ENCODE peak calls at places on chromosomes 1 and 21, in six cellular contexts. One of them, this sample, is unnamed.

GRCh38 chr1:5245348-5245747 is 590.9 kb downstream of the AJAP1 start:
- DNase-seq in breast epithelium: no peak
- DNase-seq in tibial artery: no peak
- DNase-seq in AG04450: no peak
- DNase-seq in body of pancreas: no peak
- DNase-seq in psoas muscle: no peak
- DNase-seq in this sample: no peak

GRCh38 chr21:32826317-32827167 is 55.0 kb upstream of the PAXBP1 start:
- DNase-seq in breast epithelium: no peak
- DNase-seq in tibial artery: no peak
- DNase-seq in AG04450: peak
- DNase-seq in body of pancreas: peak
- DNase-seq in psoas muscle: no peak
- DNase-seq in this sample: no peak

GRCh38 chr1:59520759-59521442 is 224.0 kb downstream of the FGGY start:
- DNase-seq in breast epithelium: no peak
- DNase-seq in tibial artery: peak
- DNase-seq in AG04450: peak
- DNase-seq in body of pancreas: no peak
- DNase-seq in psoas muscle: no peak
- DNase-seq in this sample: peak

GRCh38 chr1:91732291-91732953 is 153.5 kb downstream of the TGFBR3 start:
- DNase-seq in breast epithelium: peak
- DNase-seq in tibial artery: no peak
- DNase-seq in AG04450: peak
- DNase-seq in body of pancreas: no peak
- DNase-seq in psoas muscle: peak
- DNase-seq in this sample: peak

GRCh38 chr21:46667191-46667734 is 31.8 kb downstream of the PRMT2 start:
- DNase-seq in breast epithelium: no peak
- DNase-seq in tibial artery: no peak
- DNase-seq in AG04450: no peak
- DNase-seq in body of pancreas: no peak
- DNase-seq in psoas muscle: peak
- DNase-seq in this sample: no peak

GRCh38 chr1:230878584-230878975 is 10.3 kb upstream of the C1orf198 start:
- DNase-seq in breast epithelium: peak
- DNase-seq in tibial artery: peak
- DNase-seq in AG04450: peak
- DNase-seq in body of pancreas: peak
- DNase-seq in psoas muscle: peak
- DNase-seq in this sample: no peak

GRCh38 chr1:239676522-239677273 is 290.3 kb downstream of the CHRM3 start:
- DNase-seq in breast epithelium: no peak
- DNase-seq in tibial artery: no peak
- DNase-seq in AG04450: no peak
- DNase-seq in body of pancreas: no peak
- DNase-seq in psoas muscle: no peak
- DNase-seq in this sample: no peak

GRCh38 chr21:28590026-28590425 is 402.7 kb downstream of the LTN1 start:
- DNase-seq in breast epithelium: no peak
- DNase-seq in tibial artery: no peak
- DNase-seq in AG04450: no peak
- DNase-seq in body of pancreas: no peak
- DNase-seq in psoas muscle: no peak
- DNase-seq in this sample: no peak

GRCh38 chr1:2612591-2613365 is 20.0 kb downstream of the MMEL1 start:
- DNase-seq in breast epithelium: no peak
- DNase-seq in tibial artery: no peak
- DNase-seq in AG04450: no peak
- DNase-seq in body of pancreas: no peak
- DNase-seq in psoas muscle: no peak
- DNase-seq in this sample: no peak

GRCh38 chr21:25831300-25831699 is 96.5 kb downstream of the GABPA start:
- DNase-seq in breast epithelium: no peak
- DNase-seq in tibial artery: no peak
- DNase-seq in AG04450: no peak
- DNase-seq in body of pancreas: no peak
- DNase-seq in psoas muscle: no peak
- DNase-seq in this sample: no peak

DNA sequence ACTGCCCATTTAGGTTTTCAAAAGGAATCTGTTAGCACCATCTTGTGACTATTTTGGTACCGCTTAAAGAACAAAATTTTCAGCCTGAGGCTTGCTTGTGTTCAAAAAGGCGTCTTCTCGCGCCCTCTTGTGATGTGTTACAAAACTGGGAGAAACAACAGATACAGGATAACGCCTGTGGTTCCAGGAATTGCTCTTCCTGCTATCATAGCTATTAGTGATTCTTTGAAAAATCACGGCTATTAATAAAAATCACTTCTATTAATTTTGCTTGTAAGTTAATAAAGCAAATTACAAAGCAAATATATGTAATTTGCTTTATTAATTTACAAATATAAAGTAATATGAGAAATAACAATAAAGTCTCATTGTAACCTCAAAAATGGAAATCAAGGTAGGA is 82.2 kb upstream of the ABCD3 start:
- DNase-seq in breast epithelium: peak
- DNase-seq in tibial artery: peak
- DNase-seq in AG04450: peak
- DNase-seq in body of pancreas: peak
- DNase-seq in psoas muscle: peak
- DNase-seq in this sample: no peak
- H3K4me3 ChIP-seq in breast epithelium: no peak
- H3K4me3 ChIP-seq in tibial artery: no peak
- H3K4me3 ChIP-seq in AG04450: no peak
- H3K4me3 ChIP-seq in body of pancreas: no peak
- H3K4me3 ChIP-seq in psoas muscle: no peak
- H3K4me3 ChIP-seq in this sample: no peak

GRCh38 chr1:107510347-107510746 is 369.5 kb downstream of the NTNG1 start:
- DNase-seq in breast epithelium: no peak
- DNase-seq in tibial artery: no peak
- DNase-seq in AG04450: no peak
- DNase-seq in body of pancreas: no peak
- DNase-seq in psoas muscle: no peak
- DNase-seq in this sample: no peak
- H3K4me3 ChIP-seq in breast epithelium: no peak
- H3K4me3 ChIP-seq in tibial artery: no peak
- H3K4me3 ChIP-seq in AG04450: no peak
- H3K4me3 ChIP-seq in body of pancreas: no peak
- H3K4me3 ChIP-seq in psoas muscle: no peak
- H3K4me3 ChIP-seq in this sample: no peak

DNA sequence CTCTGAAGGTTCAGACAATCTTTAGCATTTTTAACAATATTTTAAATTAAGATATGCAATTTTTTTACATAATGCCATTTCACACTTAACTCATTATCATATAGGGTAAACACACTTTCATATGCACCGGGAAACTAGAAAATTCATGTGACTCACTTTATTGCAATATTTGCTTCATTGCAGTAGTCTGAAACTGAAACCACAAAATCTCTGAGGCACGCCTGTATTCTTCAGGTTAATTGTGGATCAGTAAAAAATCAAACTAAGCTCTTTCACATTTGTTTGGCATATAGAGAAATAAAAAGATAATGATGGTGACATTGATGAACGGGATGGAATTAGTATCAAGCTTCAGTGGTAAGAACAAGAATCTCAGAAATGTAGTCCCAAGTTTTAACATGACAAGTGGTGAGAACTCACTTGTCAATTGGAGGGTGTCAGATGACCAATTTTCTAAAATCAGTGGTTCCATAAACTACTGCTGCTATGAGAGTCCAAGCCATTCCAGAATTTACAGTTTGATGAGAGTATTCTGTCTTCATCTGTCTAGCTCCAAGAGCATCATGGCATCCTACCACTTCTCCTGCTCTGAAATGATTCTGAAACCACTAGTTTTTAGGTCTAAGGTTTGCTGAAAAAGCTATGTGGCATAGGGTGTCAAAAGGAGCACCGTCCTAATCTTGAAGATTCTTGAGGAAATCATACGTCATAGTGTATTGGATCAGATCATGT is 281.0 kb downstream of the PTPRC start:
- DNase-seq in breast epithelium: no peak
- DNase-seq in tibial artery: no peak
- DNase-seq in AG04450: no peak
- DNase-seq in body of pancreas: no peak
- DNase-seq in psoas muscle: no peak
- DNase-seq in this sample: no peak
- H3K4me3 ChIP-seq in breast epithelium: no peak
- H3K4me3 ChIP-seq in tibial artery: no peak
- H3K4me3 ChIP-seq in AG04450: no peak
- H3K4me3 ChIP-seq in body of pancreas: no peak
- H3K4me3 ChIP-seq in psoas muscle: no peak
- H3K4me3 ChIP-seq in this sample: no peak

GRCh38 chr1:57800341-57800740 is 376.5 kb upstream of the DAB1 start:
- DNase-seq in breast epithelium: no peak
- DNase-seq in tibial artery: no peak
- DNase-seq in AG04450: no peak
- DNase-seq in body of pancreas: no peak
- DNase-seq in psoas muscle: no peak
- DNase-seq in this sample: no peak
- H3K4me3 ChIP-seq in breast epithelium: no peak
- H3K4me3 ChIP-seq in tibial artery: no peak
- H3K4me3 ChIP-seq in AG04450: no peak
- H3K4me3 ChIP-seq in body of pancreas: no peak
- H3K4me3 ChIP-seq in psoas muscle: no peak
- H3K4me3 ChIP-seq in this sample: no peak

This sample was measured in kidney epithelial cell.